ENCODE peak calls at places on chromosome 10, in ten cellular contexts. R is fibroblast of lung, V is AG10803, G is transverse colon, U is fibroblast of the aortic adventitia, H is left ventricle myocardium inferior, Q is BE2C, X is heart right ventricle, E is mammary epithelial cell, K is bronchial epithelial cell. S is an unnamed sample.

GRCh38 chr10:29896053-29896452 is 163.3 kb downstream of the JCAD start:
- DNase-seq in H (no peak), R (peak; percentile 76), V (peak; percentile 13), E (no peak), K (no peak), X (no peak), Q (no peak), G (no peak), U (peak; percentile 71), S (peak; percentile 40)

GRCh38 chr10:8719971-8720370 is 665.5 kb downstream of the GATA3 start:
- DNase-seq in U (no peak), V (no peak), H (no peak), K (no peak), G (no peak), X (no peak), Q (no peak), E (no peak), R (no peak), S (no peak)

GRCh38 chr10:49213211-49213610 is 25.0 kb upstream of the TMEM273 start:
- DNase-seq in X (no peak), U (no peak), K (no peak), V (no peak), Q (no peak), G (no peak), H (no peak), E (no peak), R (no peak), S (no peak)

GRCh38 chr10:115171392-115171960 is 78.3 kb downstream of the ATRNL1 start:
- DNase-seq in R (peak; percentile 1), V (peak; percentile 12), U (peak; percentile 18), Q (no peak), X (no peak), E (no peak), H (no peak), G (no peak), K (peak; percentile 24), S (peak; percentile 21)

GRCh38 chr10:72889391-72889831 is 4.1 kb upstream of the OIT3 start:
- DNase-seq in X (no peak), R (peak; percentile 31), V (peak; percentile 17), Q (no peak), E (peak; percentile 99), H (no peak), K (peak; percentile 100), U (peak; percentile 22), G (no peak), S (no peak)

GRCh38 chr10:71480662-71481061 is 83.9 kb downstream of the CDH23 start:
- DNase-seq in V (no peak), K (no peak), U (no peak), X (no peak), R (no peak), H (no peak), G (no peak), E (no peak), Q (no peak), S (no peak)

GRCh38 chr10:37754538-37755323 is 102.7 kb downstream of the ZNF248 start:
- DNase-seq in H (no peak), X (no peak), G (peak; percentile 24), E (peak; percentile 17), V (peak; percentile 4), U (peak; percentile 20), R (no peak), Q (no peak), K (peak; percentile 31), S (no peak)

GRCh38 chr10:94358480-94358879 is 4.3 kb downstream of the NOC3L start:
- DNase-seq in R (peak; percentile 96), E (peak; percentile 79), V (peak; percentile 91), U (peak; percentile 88), H (no peak), Q (no peak), X (no peak), K (peak; percentile 77), G (no peak), S (peak; percentile 83)

DNA sequence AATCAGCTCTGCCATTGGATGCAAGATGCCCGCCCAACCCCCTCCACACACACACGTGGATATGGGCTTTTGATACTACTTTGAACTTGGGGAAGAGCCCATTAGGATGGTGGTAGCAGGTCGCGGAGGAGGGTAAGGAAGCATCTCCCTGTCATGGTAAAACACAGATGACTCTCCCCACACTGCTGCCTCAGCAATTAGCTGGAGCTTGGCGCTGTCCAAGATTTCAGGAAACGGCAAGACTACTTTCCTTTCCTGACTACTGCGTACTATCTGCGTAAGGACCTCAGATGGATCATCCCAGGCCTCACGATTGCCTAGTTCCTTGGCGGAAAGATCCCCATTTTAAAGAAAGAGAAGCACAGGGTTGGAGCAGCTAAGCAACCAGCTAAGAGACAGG is 134.3 kb downstream of the C10orf90 start:
- DNase-seq in Q (no peak), U (peak; percentile 25), R (peak; percentile 16), X (no peak), V (peak; percentile 19), H (no peak), E (no peak), K (no peak), G (no peak), S (no peak)
- H3K4me3 ChIP-seq in Q (no peak overlapping the region), U (no peak overlapping the region), R (no peak overlapping the region), X (no peak overlapping the region), V (no peak overlapping the region), H (no peak overlapping the region), E (no peak overlapping the region), K (no peak overlapping the region), G (no peak overlapping the region), S (no peak overlapping the region)

GRCh38 chr10:6840093-6840763 is 260.2 kb upstream of the PRKCQ start:
- DNase-seq in G (no peak), K (no peak), U (no peak), X (no peak), H (no peak), R (peak; percentile 3), E (peak; percentile 2), Q (no peak), V (peak; percentile 12), S (peak; percentile 70)

GRCh38 chr10:6840766-6841165 is 260.7 kb upstream of the PRKCQ start:
- DNase-seq in U (peak; percentile 68), E (no peak), R (peak; percentile 76), G (no peak), X (no peak), H (no peak), Q (no peak), K (peak; percentile 25), V (peak; percentile 72), S (peak; percentile 91)

GRCh38 chr10:6841746-6842145 is 261.7 kb upstream of the PRKCQ start:
- DNase-seq in K (no peak), V (no peak), R (no peak), X (no peak), U (no peak), Q (no peak), E (no peak), H (no peak), G (no peak), S (no peak)

GRCh38 chr10:6833458-6834011 is 253.5 kb upstream of the PRKCQ start:
- DNase-seq in H (no peak), Q (no peak), R (no peak), E (no peak), U (no peak), X (no peak), G (no peak), K (no peak), V (no peak), S (no peak)

DNA sequence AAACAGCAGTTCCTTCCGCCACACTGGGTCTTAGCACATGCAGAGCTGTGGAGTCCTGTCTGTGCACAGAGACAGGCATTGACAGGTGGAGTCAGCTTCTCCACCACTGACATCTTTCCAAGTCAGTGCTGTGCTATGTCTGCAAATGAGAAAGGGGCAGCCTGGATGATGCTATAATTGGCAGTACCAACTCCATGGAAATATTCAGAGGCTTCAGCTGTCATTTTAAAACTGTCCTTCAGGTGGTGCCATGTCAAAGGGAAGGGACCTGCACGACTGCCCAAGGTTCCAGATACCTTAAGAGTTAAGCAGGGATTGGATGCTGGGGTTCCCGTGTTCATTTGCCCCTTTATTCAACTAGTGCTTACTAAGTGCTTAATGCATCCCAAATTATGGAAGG is 258.0 kb upstream of the PRKCQ start:
- DNase-seq in X (no peak), E (no peak), U (no peak), G (no peak), V (no peak), H (no peak), K (peak; percentile 11), Q (no peak), R (no peak), S (no peak)
- TF ChIP-seq CTCF in X (peak; percentile 19), E (peak; percentile 26), U (no peak), G (no peak), V (no peak), H (peak; percentile 29), K (peak; percentile 41), Q (peak; percentile 15), R (no peak), S (no peak)

GRCh38 chr10:31896972-31897384 is 31.7 kb downstream of the ARHGAP12 start:
- DNase-seq in G (no peak), X (no peak), V (peak; percentile 42), U (peak; percentile 94), H (no peak), E (peak; percentile 82), R (peak; percentile 84), Q (no peak), K (peak; percentile 14), S (peak; percentile 60)
- H3K4me3 ChIP-seq in G (no peak overlapping the region), X (no peak overlapping the region), V (no peak overlapping the region), U (no peak overlapping the region), H (no peak overlapping the region), E (no peak overlapping the region), R (no peak overlapping the region), Q (no peak overlapping the region), K (no peak overlapping the region), S (no peak overlapping the region)

DNA sequence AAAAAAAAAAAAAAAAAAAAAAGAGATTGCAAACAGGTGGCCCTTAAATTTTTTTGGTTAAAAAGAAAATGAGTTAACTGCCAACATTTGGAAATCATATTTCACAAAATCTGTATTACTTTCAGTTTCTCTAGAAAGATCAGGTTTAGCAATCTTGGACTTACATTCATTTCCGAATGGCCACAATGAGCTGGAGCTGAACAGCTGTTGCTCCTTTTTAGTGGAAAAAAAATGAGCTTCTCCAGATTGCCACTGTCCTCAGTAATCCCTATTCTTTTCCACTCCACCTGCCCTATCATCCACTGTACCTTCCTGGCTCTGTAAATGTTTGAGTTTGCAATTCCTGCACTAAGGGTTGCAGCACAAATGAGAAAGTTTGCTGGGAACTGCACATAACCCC is 43.6 kb downstream of the RAB11FIP2 start:
- DNase-seq in V (peak; percentile 48), E (no peak), R (no peak), Q (no peak), G (no peak), H (no peak), K (no peak), U (peak; percentile 1), X (no peak), S (no peak)
- TF ChIP-seq CTCF in V (no peak), E (no peak), R (no peak), Q (no peak), G (no peak), H (no peak), K (no peak), U (no peak), X (no peak), S (no peak)

S was measured in foreskin fibroblast.